ENCODE peak calls at places on chromosomes 5 and 9, in seven cellular contexts. Q, D, J, P, V, G and A are unnamed samples.

GRCh38 chr5:88092938-88093635 is 175.6 kb downstream of the TMEM161B start:
- DNase-seq in Q (no peak), D (no peak), J (no peak), P (no peak), V (no peak), G (no peak), A (no peak)

GRCh38 chr5:100537946-100538345 is 2.8 kb downstream of the FAM174A start:
- DNase-seq in Q (no peak), D (no peak), J (no peak), P (no peak), V (no peak), G (no peak), A (no peak)

GRCh38 chr9:105912868-105913516 is 218.7 kb downstream of the TMEM38B start:
- DNase-seq in Q (no peak), D (no peak), J (no peak), P (no peak), V (peak; percentile 85), G (no peak), A (peak; percentile 45)

GRCh38 chr5:140557965-140558364 is 692 bp upstream of the SRA1 start:
- DNase-seq in Q (no peak), D (no peak), J (no peak), P (no peak), V (no peak), G (no peak), A (no peak)

GRCh38 chr5:32687167-32687831 is 23.8 kb upstream of the NPR3 start:
- DNase-seq in Q (no peak), D (peak; percentile 62), J (no peak), P (no peak), V (no peak), G (peak; percentile 64), A (no peak)

GRCh38 chr9:135764731-135765130 is 62.7 kb downstream of the KCNT1 start:
- DNase-seq in Q (no peak), D (no peak), J (no peak), P (no peak), V (no peak), G (no peak), A (no peak)

GRCh38 chr5:132261881-132262845 is 4.7 kb downstream of the PDLIM4 start:
- DNase-seq in Q (no peak), D (no peak), J (peak; percentile 47), P (peak; percentile 69), V (no peak), G (no peak), A (no peak)

GRCh38 chr5:108654042-108654441 is 93.7 kb upstream of the FER start:
- DNase-seq in Q (no peak), D (no peak), J (no peak), P (no peak), V (peak; percentile 76), G (no peak), A (no peak)

GRCh38 chr5:115484368-115484767 is 60.2 kb downstream of the FEM1C start:
- DNase-seq in Q (no peak), D (no peak), J (no peak), P (no peak), V (no peak), G (no peak), A (no peak)

GRCh38 chr5:112729630-112730029 is 8.1 kb upstream of the APC start:
- DNase-seq in Q (no peak), D (no peak), J (no peak), P (no peak), V (no peak), G (no peak), A (no peak)

GRCh38 chr5:57429513-57430120 is 53.0 kb downstream of the ACTBL2 start:
- DNase-seq in Q (no peak), D (no peak), J (no peak), P (no peak), V (no peak), G (no peak), A (no peak)

GRCh38 chr9:16044116-16044881 is 491.5 kb downstream of the CCDC171 start:
- DNase-seq in Q (no peak), D (no peak), J (no peak), P (no peak), V (no peak), G (no peak), A (no peak)

GRCh38 chr5:12217039-12217438 is 312.8 kb upstream of the CTNND2 start:
- DNase-seq in Q (no peak), D (no peak), J (no peak), P (no peak), V (no peak), G (no peak), A (no peak)
- H3K27ac ChIP-seq in Q (no peak overlapping the region), D (no peak overlapping the region), J (no peak overlapping the region), P (no peak overlapping the region), V (no peak overlapping the region), G (no peak overlapping the region), A (no peak overlapping the region)

GRCh38 chr5:2754621-2755370 is 3.3 kb upstream of the IRX2 start:
- DNase-seq in Q (no peak), D (no peak), J (no peak), P (peak; percentile 49), V (peak; percentile 20), G (no peak), A (no peak)
- H3K27ac ChIP-seq in Q (no peak overlapping the region), D (no peak overlapping the region), J (no peak overlapping the region), P (no peak overlapping the region), V (peak overlapping the region; percentile 45), G (no peak overlapping the region), A (no peak overlapping the region)

DNA sequence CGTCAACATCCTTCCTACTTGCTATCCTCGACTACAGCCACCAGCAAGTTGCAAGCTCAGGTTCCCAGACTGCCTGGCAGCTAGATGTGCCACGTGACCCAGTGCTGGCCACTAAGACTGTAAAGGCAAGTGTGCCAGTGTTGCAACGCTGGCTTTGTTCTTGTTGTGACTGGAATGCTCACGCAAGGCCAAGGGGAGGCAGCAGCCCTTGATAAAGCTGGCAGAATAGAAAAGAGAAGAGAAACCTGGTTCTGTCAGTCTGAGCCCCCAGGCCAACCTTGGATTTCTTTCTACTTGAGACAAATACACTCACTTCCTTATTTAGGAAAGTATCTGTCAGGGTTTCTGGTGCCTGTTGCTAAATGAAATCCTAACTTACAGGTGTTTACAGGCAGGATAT is 113.0 kb downstream of the KLHL3 start:
- DNase-seq in Q (peak; percentile 43), D (peak; percentile 99), J (peak; percentile 39), P (peak; percentile 87), V (peak; percentile 67), G (peak; percentile 86), A (no peak)
- H3K27ac ChIP-seq in Q (peak overlapping the region; percentile 75), D (peak overlapping the region; percentile 93), J (no peak overlapping the region), P (peak overlapping the region; percentile 86), V (peak overlapping the region; percentile 46), G (peak overlapping the region; percentile 32), A (no peak overlapping the region)

DNA sequence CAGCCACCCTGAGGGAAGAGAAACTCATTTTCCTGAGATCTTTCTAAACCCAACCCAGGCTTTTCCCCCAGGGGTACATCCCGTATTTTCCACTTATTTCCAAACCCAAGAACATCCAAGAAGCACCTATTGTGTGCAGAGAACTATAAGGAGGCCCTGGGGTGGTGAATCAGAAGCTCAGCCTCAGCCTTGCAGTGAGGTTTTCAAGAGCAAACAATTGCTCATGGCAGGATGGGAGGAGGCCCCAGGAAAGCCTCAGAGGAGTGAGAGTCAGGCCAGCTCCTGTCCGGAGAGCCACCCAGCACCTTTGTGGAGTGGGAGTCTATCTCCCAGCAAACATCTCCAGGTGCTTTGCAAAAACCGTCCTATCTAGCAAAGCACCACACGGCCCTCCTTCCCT is 19.2 kb downstream of the NIPAL4 start:
- DNase-seq in Q (no peak), D (no peak), J (no peak), P (no peak), V (peak; percentile 23), G (no peak), A (no peak)
- H3K27ac ChIP-seq in Q (no peak overlapping the region), D (no peak overlapping the region), J (no peak overlapping the region), P (no peak overlapping the region), V (no peak overlapping the region), G (peak overlapping the region; percentile 75), A (no peak overlapping the region)

DNA sequence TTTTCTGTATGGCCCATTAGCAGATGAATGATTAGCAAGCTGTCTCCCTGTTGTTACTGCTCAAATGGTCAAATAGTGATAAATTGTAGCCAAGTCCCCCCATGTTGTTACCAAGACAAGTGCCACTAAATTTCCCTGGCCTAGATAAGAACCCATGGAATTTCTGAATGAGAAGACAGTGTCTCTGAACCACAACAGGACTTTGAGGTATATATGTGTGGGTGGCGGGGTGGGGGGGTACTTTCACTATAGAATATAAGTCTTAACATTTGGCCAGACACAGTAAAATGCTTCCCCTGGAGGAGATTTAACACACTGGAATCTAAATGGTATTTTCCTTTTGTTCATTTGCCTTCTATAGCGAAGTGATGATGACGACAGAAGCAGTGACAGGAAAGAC is 28.7 kb downstream of the XPA start:
- DNase-seq in Q (no peak), D (no peak), J (no peak), P (no peak), V (no peak), G (no peak), A (no peak)
- H3K27ac ChIP-seq in Q (no peak overlapping the region), D (no peak overlapping the region), J (no peak overlapping the region), P (no peak overlapping the region), V (no peak overlapping the region), G (no peak overlapping the region), A (no peak overlapping the region)

DNA sequence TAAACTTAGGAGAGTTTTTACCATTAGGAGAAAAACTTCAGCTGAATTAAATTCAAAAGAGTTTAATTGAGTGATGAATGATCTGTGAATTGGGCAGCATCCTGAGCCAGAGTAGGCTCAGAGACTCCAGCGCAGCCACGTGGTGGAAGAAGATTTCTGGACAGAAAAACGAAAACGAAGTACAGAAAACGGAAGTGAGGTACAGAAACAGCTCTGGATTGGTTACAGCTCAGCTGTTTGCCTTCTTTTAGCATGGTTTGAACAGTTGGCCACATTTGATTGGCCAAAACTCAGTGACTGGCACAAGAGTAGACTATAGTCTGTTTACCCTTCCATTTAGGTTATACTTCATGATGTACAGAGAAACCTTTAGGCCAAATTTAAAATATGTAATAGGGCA is 69.2 kb upstream of the PLPP1 start:
- DNase-seq in Q (no peak), D (no peak), J (no peak), P (no peak), V (no peak), G (no peak), A (no peak)
- H3K27ac ChIP-seq in Q (peak overlapping the region; percentile 96), D (peak overlapping the region; percentile 49), J (peak overlapping the region; percentile 94), P (peak overlapping the region; percentile 85), V (no peak overlapping the region), G (peak overlapping the region; percentile 85), A (no peak overlapping the region)